ENCODE peak calls at places on chromosomes 16 and 17, in five cellular contexts. One of them, this sample, is unnamed.

GRCh38 chr16:87316450-87316922 is 706 bp downstream of the C16orf95 start:
- DNase-seq in IMR-90: no peak
- DNase-seq in activated CD8-positive, alpha-beta memory T cell treated with anti-CD3 and anti-CD28 coated beads for 48 hours: no peak
- DNase-seq in dermis blood vessel endothelial cell: no peak
- DNase-seq in kidney tubule cell: no peak
- DNase-seq in this sample: no peak

GRCh38 chr16:6483634-6484033 is 849.0 kb upstream of the RBFOX1 start:
- DNase-seq in IMR-90: no peak
- DNase-seq in kidney tubule cell: no peak
- DNase-seq in activated CD8-positive, alpha-beta memory T cell treated with anti-CD3 and anti-CD28 coated beads for 48 hours: no peak
- DNase-seq in dermis blood vessel endothelial cell: no peak
- DNase-seq in this sample: no peak

GRCh38 chr16:87762071-87762571 is 3.7 kb downstream of the KLHDC4 start:
- DNase-seq in activated CD8-positive, alpha-beta memory T cell treated with anti-CD3 and anti-CD28 coated beads for 48 hours: no peak
- DNase-seq in IMR-90: no peak
- DNase-seq in dermis blood vessel endothelial cell: no peak
- DNase-seq in kidney tubule cell: no peak
- DNase-seq in this sample: no peak

GRCh38 chr17:79919164-79919585 is 79.9 kb upstream of the CBX4 start:
- DNase-seq in kidney tubule cell: peak; percentile 80
- DNase-seq in activated CD8-positive, alpha-beta memory T cell treated with anti-CD3 and anti-CD28 coated beads for 48 hours: no peak
- DNase-seq in IMR-90: no peak
- DNase-seq in dermis blood vessel endothelial cell: peak; percentile 50
- DNase-seq in this sample: no peak

GRCh38 chr17:73360961-73361761 is 49.4 kb upstream of the CDC42EP4 start:
- DNase-seq in IMR-90: no peak
- DNase-seq in activated CD8-positive, alpha-beta memory T cell treated with anti-CD3 and anti-CD28 coated beads for 48 hours: no peak
- DNase-seq in dermis blood vessel endothelial cell: no peak
- DNase-seq in kidney tubule cell: no peak
- DNase-seq in this sample: peak; percentile 21

GRCh38 chr16:3902731-3903130 is 22.2 kb upstream of the CREBBP start:
- DNase-seq in dermis blood vessel endothelial cell: no peak
- DNase-seq in IMR-90: no peak
- DNase-seq in activated CD8-positive, alpha-beta memory T cell treated with anti-CD3 and anti-CD28 coated beads for 48 hours: no peak
- DNase-seq in kidney tubule cell: no peak
- DNase-seq in this sample: no peak

GRCh38 chr17:77405867-77406513 is 265.2 kb downstream of the SEC14L1 start:
- DNase-seq in kidney tubule cell: no peak
- DNase-seq in activated CD8-positive, alpha-beta memory T cell treated with anti-CD3 and anti-CD28 coated beads for 48 hours: no peak
- DNase-seq in IMR-90: no peak
- DNase-seq in dermis blood vessel endothelial cell: no peak
- DNase-seq in this sample: no peak

GRCh38 chr17:60138769-60139437 is 10.9 kb upstream of the CA4 start:
- DNase-seq in dermis blood vessel endothelial cell: no peak
- DNase-seq in IMR-90: no peak
- DNase-seq in kidney tubule cell: no peak
- DNase-seq in activated CD8-positive, alpha-beta memory T cell treated with anti-CD3 and anti-CD28 coated beads for 48 hours: no peak
- DNase-seq in this sample: no peak

GRCh38 chr16:11198817-11199216 is 57.2 kb downstream of the SOCS1 start:
- DNase-seq in dermis blood vessel endothelial cell: no peak
- DNase-seq in kidney tubule cell: peak; percentile 10
- DNase-seq in activated CD8-positive, alpha-beta memory T cell treated with anti-CD3 and anti-CD28 coated beads for 48 hours: no peak
- DNase-seq in IMR-90: no peak
- DNase-seq in this sample: no peak

GRCh38 chr17:39867891-39868553 is at the start of gene ZPBP2:
- DNase-seq in dermis blood vessel endothelial cell: no peak
- DNase-seq in activated CD8-positive, alpha-beta memory T cell treated with anti-CD3 and anti-CD28 coated beads for 48 hours: peak; percentile 28
- DNase-seq in IMR-90: no peak
- DNase-seq in kidney tubule cell: no peak
- DNase-seq in this sample: no peak

GRCh38 chr17:79923974-79924638 is 84.9 kb upstream of the CBX4 start:
- DNase-seq in activated CD8-positive, alpha-beta memory T cell treated with anti-CD3 and anti-CD28 coated beads for 48 hours: no peak
- DNase-seq in dermis blood vessel endothelial cell: peak; percentile 57
- DNase-seq in kidney tubule cell: no peak
- DNase-seq in IMR-90: peak; percentile 12
- DNase-seq in this sample: peak; percentile 71

GRCh38 chr16:12426122-12426521 is 377.6 kb downstream of the CPPED1 start:
- DNase-seq in kidney tubule cell: peak; percentile 39
- DNase-seq in dermis blood vessel endothelial cell: no peak
- DNase-seq in IMR-90: peak; percentile 26
- DNase-seq in activated CD8-positive, alpha-beta memory T cell treated with anti-CD3 and anti-CD28 coated beads for 48 hours: no peak
- DNase-seq in this sample: peak; percentile 96

GRCh38 chr16:54040480-54040879 is 246.1 kb downstream of the IRX3 start:
- DNase-seq in activated CD8-positive, alpha-beta memory T cell treated with anti-CD3 and anti-CD28 coated beads for 48 hours: no peak
- DNase-seq in dermis blood vessel endothelial cell: no peak
- DNase-seq in IMR-90: no peak
- DNase-seq in kidney tubule cell: no peak
- DNase-seq in this sample: no peak

GRCh38 chr16:8572919-8573724 is 17.2 kb downstream of the TMEM114 start:
- DNase-seq in dermis blood vessel endothelial cell: peak; percentile 32
- DNase-seq in activated CD8-positive, alpha-beta memory T cell treated with anti-CD3 and anti-CD28 coated beads for 48 hours: no peak
- DNase-seq in IMR-90: peak; percentile 37
- DNase-seq in kidney tubule cell: peak; percentile 39
- DNase-seq in this sample: peak; percentile 91

GRCh38 chr16:84178892-84179611 is 7.8 kb downstream of the TAF1C start:
- DNase-seq in kidney tubule cell: no peak
- DNase-seq in activated CD8-positive, alpha-beta memory T cell treated with anti-CD3 and anti-CD28 coated beads for 48 hours: no peak
- DNase-seq in dermis blood vessel endothelial cell: no peak
- DNase-seq in IMR-90: no peak
- DNase-seq in this sample: no peak

GRCh38 chr17:77325826-77326581 is 185.2 kb downstream of the SEC14L1 start:
- DNase-seq in activated CD8-positive, alpha-beta memory T cell treated with anti-CD3 and anti-CD28 coated beads for 48 hours: no peak
- DNase-seq in kidney tubule cell: no peak
- DNase-seq in dermis blood vessel endothelial cell: no peak
- DNase-seq in IMR-90: no peak
- DNase-seq in this sample: no peak

GRCh38 chr16:79777679-79778078 is 177.1 kb upstream of the MAF start:
- DNase-seq in activated CD8-positive, alpha-beta memory T cell treated with anti-CD3 and anti-CD28 coated beads for 48 hours: no peak
- DNase-seq in IMR-90: no peak
- DNase-seq in dermis blood vessel endothelial cell: no peak
- DNase-seq in kidney tubule cell: no peak
- DNase-seq in this sample: no peak